ENCODE peak calls at places on chromosomes 11 and 22, in seven cellular contexts. L, X, H, F, G, K and E are unnamed samples.

GRCh38 chr11:69406060-69406459 is 75.4 kb upstream of the LINC01488 start:
- DNase-seq in L (no peak), X (no peak), H (no peak), F (no peak), G (no peak), K (no peak), E (no peak)

GRCh38 chr11:10317281-10317755 is 12.4 kb downstream of the ADM start:
- DNase-seq in L (no peak), X (no peak), H (peak), F (no peak), G (peak), K (no peak), E (no peak)

GRCh38 chr11:119193626-119194025 is 8.4 kb downstream of the NHERF4 start:
- DNase-seq in L (no peak), X (no peak), H (no peak), F (no peak), G (no peak), K (no peak), E (no peak)

GRCh38 chr11:80773919-80774318 is 1333.1 kb upstream of the TENM4 start:
- DNase-seq in L (no peak), X (no peak), H (no peak), F (no peak), G (no peak), K (no peak), E (no peak)

GRCh38 chr11:65489706-65490310 is 9.0 kb upstream of the MALAT1 start:
- DNase-seq in L (peak), X (no peak), H (no peak), F (no peak), G (peak), K (peak), E (peak)

GRCh38 chr11:71977743-71978418 is 20.8 kb upstream of the IL18BP start:
- DNase-seq in L (peak), X (peak), H (peak), F (peak), G (peak), K (peak), E (peak)

GRCh38 chr22:20956258-20957117 is 10.6 kb upstream of the AIFM3 start:
- DNase-seq in L (peak), X (peak), H (peak), F (peak), G (peak), K (peak), E (peak)

GRCh38 chr11:31812392-31813241 is 1.5 kb upstream of the PAX6 start:
- DNase-seq in L (peak), X (no peak), H (no peak), F (peak), G (no peak), K (no peak), E (peak)

GRCh38 chr11:117562111-117562510 is 234.5 kb downstream of the CEP164 start:
- DNase-seq in L (no peak), X (no peak), H (no peak), F (no peak), G (no peak), K (no peak), E (no peak)

GRCh38 chr22:18078329-18079041 is 695 bp downstream of the PEX26 start:
- DNase-seq in L (peak), X (peak), H (peak), F (peak), G (peak), K (peak), E (peak)

GRCh38 chr22:48581206-48581766 is 1246.4 kb downstream of the BRD1 start:
- DNase-seq in L (no peak), X (no peak), H (no peak), F (no peak), G (no peak), K (no peak), E (no peak)

GRCh38 chr11:69636512-69636866 is 4.5 kb upstream of the CCND1 start:
- DNase-seq in L (no peak), X (peak), H (peak), F (peak), G (peak), K (peak), E (peak)

GRCh38 chr11:74570266-74571061 is 21.9 kb upstream of the POLD3 start:
- DNase-seq in L (peak), X (peak), H (peak), F (peak), G (peak), K (peak), E (peak)

GRCh38 chr11:120098503-120099054 is 39.3 kb downstream of the TRIM29 start:
- DNase-seq in L (no peak), X (no peak), H (no peak), F (no peak), G (no peak), K (no peak), E (no peak)

GRCh38 chr11:123543796-123544195 is 110.6 kb downstream of the SCN3B start:
- DNase-seq in L (no peak), X (peak), H (peak), F (no peak), G (peak), K (no peak), E (peak)

GRCh38 chr11:108994887-108995286 is 330.0 kb downstream of the DDX10 start:
- DNase-seq in L (no peak), X (no peak), H (no peak), F (no peak), G (no peak), K (no peak), E (no peak)

GRCh38 chr22:17350292-17350691 is 19.0 kb upstream of the CECR2 start:
- DNase-seq in L (no peak), X (no peak), H (no peak), F (no peak), G (no peak), K (no peak), E (no peak)

GRCh38 chr11:109247071-109247470 is 174.9 kb upstream of the C11orf87 start:
- DNase-seq in L (no peak), X (no peak), H (peak), F (no peak), G (no peak), K (no peak), E (peak)

GRCh38 chr11:100981196-100981824 is 148.3 kb downstream of the PGR start:
- DNase-seq in L (no peak), X (no peak), H (no peak), F (no peak), G (no peak), K (no peak), E (no peak)

GRCh38 chr22:45442120-45442519 is 28.6 kb downstream of the RIBC2 start:
- DNase-seq in L (peak), X (no peak), H (peak), F (no peak), G (no peak), K (no peak), E (no peak)
- H3K4me2 ChIP-seq in L (peak), X (no peak), H (no peak), F (no peak), G (no peak), K (no peak), E (no peak)

GRCh38 chr11:126138636-126139540 is 72.6 kb downstream of the RPUSD4 start:
- DNase-seq in L (no peak), X (no peak), H (no peak), F (no peak), G (no peak), K (no peak), E (no peak)

GRCh38 chr11:126137146-126137545 is 74.3 kb downstream of the RPUSD4 start:
- DNase-seq in L (no peak), X (no peak), H (no peak), F (no peak), G (no peak), K (no peak), E (peak)

GRCh38 chr11:126140932-126141291 is 70.5 kb downstream of the RPUSD4 start:
- DNase-seq in L (no peak), X (no peak), H (peak), F (no peak), G (peak), K (no peak), E (peak)

GRCh38 chr11:126139541-126140091 is 71.8 kb downstream of the RPUSD4 start:
- DNase-seq in L (no peak), X (no peak), H (peak), F (peak), G (peak), K (no peak), E (peak)

DNA sequence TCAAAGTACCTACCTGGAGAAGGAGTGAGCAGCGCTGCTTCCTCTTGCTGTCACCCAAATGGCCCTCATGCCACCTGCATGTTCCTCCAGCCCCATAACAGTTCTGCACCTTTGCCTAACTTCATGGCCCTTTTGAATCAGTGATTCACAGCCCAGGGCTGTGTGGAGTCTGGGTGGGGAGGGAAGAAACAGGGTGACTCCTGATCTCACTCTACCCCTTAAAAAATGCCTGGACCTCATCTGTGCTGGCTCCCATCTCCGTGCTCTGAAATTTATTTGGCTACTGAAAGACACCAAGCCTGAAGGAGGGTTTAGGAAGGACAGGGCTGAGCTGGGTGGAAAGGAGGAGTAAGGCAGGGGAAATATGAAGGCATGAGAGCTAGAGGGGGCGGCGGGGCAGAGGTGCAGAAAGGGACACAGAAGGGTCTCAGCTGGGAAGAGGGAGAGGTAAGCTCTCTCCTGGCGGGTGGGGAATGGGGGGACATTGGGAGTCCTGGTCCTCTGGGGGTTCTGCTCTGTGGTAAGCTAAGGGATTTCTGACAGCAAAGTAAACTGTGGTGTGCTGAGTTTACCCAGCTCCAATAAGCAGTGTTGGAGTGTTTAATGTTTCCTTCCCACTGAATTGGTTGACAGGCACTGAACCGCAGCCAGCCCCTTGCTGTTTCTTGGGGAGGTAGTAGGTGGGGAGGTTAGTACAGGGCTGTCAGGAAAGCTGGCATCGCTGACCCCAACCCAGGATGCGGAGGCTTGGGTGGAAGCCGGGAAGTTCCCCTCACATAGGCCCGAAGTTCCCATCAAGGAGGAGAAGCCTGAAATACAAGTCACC is 71.1 kb downstream of the RPUSD4 start:
- DNase-seq in L (no peak), X (no peak), H (no peak), F (no peak), G (peak), K (no peak), E (peak)
- H3K4me2 ChIP-seq in L (peak), X (no peak), H (peak), F (peak), G (peak), K (no peak), E (peak)

GRCh38 chr11:78211565-78211964 is 22.8 kb downstream of the USP35 start:
- DNase-seq in L (no peak), X (no peak), H (no peak), F (no peak), G (no peak), K (no peak), E (no peak)
- H3K4me2 ChIP-seq in L (no peak), X (no peak), H (no peak), F (no peak), G (no peak), K (no peak), E (no peak)

DNA sequence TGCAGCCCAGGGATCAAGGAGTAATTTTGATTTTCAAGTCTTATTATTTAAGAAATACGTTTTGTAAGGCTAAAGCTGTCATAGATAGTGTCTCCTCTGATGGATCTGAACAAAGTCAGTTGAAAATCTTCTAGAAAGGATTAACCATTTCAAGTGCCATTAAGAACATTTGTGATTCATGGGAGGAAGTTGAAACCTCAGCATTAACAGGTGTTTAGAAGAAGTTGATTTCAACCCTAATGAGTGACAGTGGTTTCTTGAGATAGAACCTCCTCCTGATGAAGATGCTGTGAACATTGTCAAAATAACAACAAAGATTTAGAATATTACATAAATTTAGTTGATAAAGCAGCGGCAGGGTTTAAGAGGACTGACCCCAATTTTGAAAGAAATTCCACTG is 61.7 kb downstream of the PRR5L start:
- DNase-seq in L (no peak), X (no peak), H (no peak), F (no peak), G (no peak), K (no peak), E (no peak)
- H3K4me2 ChIP-seq in L (no peak), X (no peak), H (no peak), F (no peak), G (no peak), K (no peak), E (no peak)

GRCh38 chr22:29987143-29987542 is 93.1 kb upstream of the HORMAD2 start:
- DNase-seq in L (no peak), X (no peak), H (no peak), F (no peak), G (no peak), K (no peak), E (no peak)
- H3K4me2 ChIP-seq in L (no peak), X (no peak), H (no peak), F (no peak), G (no peak), K (no peak), E (no peak)

DNA sequence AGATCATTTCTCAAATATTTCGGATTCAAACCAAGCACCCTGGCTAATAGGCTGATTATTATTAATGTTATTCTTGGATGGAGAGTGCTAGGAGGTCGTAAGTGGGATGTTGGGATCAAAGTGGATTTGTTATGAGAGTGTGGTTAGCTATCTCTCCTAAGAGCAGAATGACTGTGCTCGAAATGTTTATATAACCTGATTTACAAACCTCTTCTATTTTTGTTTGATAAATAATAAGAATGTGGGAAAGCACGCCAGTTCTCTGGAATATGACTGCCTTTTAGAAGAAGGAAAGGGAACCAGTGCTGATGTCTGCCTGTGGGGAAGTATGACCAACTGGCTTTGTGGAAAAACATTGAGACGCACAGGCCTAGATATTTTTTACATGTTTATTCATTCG is 527.6 kb downstream of the NTM start:
- DNase-seq in L (no peak), X (no peak), H (peak), F (no peak), G (no peak), K (no peak), E (no peak)
- H3K4me2 ChIP-seq in L (no peak), X (no peak), H (no peak), F (no peak), G (no peak), K (no peak), E (no peak)

GRCh38 chr11:12842933-12843636 is 166.0 kb upstream of the RASSF10 start:
- DNase-seq in L (no peak), X (no peak), H (no peak), F (no peak), G (peak), K (peak), E (peak)
- H3K4me2 ChIP-seq in L (no peak), X (no peak), H (no peak), F (no peak), G (no peak), K (peak), E (peak)

DNA sequence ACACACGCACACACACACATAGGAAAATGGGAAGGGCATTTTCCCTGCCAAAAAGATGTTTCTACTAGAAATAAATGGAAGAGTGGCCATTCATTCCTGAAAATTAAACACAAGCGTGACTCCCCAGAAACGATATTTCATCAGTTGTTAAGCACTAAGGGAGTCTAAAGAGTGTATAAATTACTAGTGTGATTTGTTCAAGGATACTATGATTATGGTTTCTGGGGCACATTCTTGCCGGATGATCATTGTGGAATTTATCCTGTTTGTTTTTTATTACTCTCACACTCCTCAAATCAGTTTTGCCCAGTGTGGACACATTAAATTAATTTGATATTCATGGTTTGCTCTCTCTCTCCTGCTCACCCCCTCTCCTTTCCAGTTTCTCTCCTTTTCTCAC is 16.4 kb upstream of the AMOTL1 start:
- DNase-seq in L (no peak), X (peak), H (no peak), F (no peak), G (no peak), K (no peak), E (peak)
- H3K4me2 ChIP-seq in L (no peak), X (peak), H (peak), F (no peak), G (no peak), K (peak), E (peak)

GRCh38 chr22:36335621-36336020 is 52.1 kb downstream of the MYH9 start:
- DNase-seq in L (no peak), X (no peak), H (no peak), F (no peak), G (no peak), K (no peak), E (no peak)

GRCh38 chr22:36333632-36334031 is 54.1 kb downstream of the MYH9 start:
- DNase-seq in L (no peak), X (peak), H (no peak), F (no peak), G (no peak), K (no peak), E (no peak)

GRCh38 chr22:36336246-36337182 is 51.3 kb downstream of the MYH9 start:
- DNase-seq in L (no peak), X (no peak), H (no peak), F (no peak), G (no peak), K (no peak), E (no peak)

GRCh38 chr22:36334081-36334831 is 53.5 kb downstream of the MYH9 start:
- DNase-seq in L (no peak), X (no peak), H (no peak), F (peak), G (no peak), K (peak), E (no peak)

GRCh38 chr22:36334838-36335603 is 52.7 kb downstream of the MYH9 start:
- DNase-seq in L (no peak), X (peak), H (peak), F (no peak), G (peak), K (no peak), E (peak)
- H3K4me2 ChIP-seq in L (no peak), X (peak), H (no peak), F (no peak), G (peak), K (peak), E (no peak)

GRCh38 chr22:28759861-28760560 is 12.5 kb upstream of the CCDC117 start:
- DNase-seq in L (peak), X (peak), H (peak), F (peak), G (no peak), K (peak), E (no peak)
- H3K4me2 ChIP-seq in L (peak), X (no peak), H (peak), F (peak), G (no peak), K (peak), E (no peak)